ENCODE peak calls at places on chromosomes 3 and 15, in seven cellular contexts. U is transverse colon, Z is stomach, D is suprapubic skin, O is sigmoid colon, B is HepG2, R is K562. W is an unnamed sample.

GRCh38 chr3:28322464-28322863 is 26.1 kb upstream of the ZCWPW2 start:
- DNase-seq in U (no peak), Z (no peak), D (no peak), O (no peak), B (no peak), R (no peak), W (no peak)

GRCh38 chr3:11909726-11910125 is 63.0 kb upstream of the TAMM41 start:
- DNase-seq in U (no peak), Z (no peak), D (no peak), O (no peak), B (no peak), R (no peak), W (no peak)

GRCh38 chr15:90968434-90968833 is 13.8 kb downstream of the RCCD1 start:
- DNase-seq in U (no peak), Z (no peak), D (no peak), O (no peak), B (no peak), R (no peak), W (no peak)

GRCh38 chr3:140497331-140497730 is 180.5 kb upstream of the TRIM42 start:
- DNase-seq in U (no peak), Z (no peak), D (no peak), O (no peak), B (no peak), R (no peak), W (no peak)

GRCh38 chr3:113136071-113136470 is 75.3 kb upstream of the BOC start:
- DNase-seq in U (no peak), Z (no peak), D (no peak), O (no peak), B (no peak), R (no peak), W (no peak)

GRCh38 chr15:92510163-92510882 is 116.6 kb downstream of the ST8SIA2 start:
- DNase-seq in U (no peak), Z (no peak), D (no peak), O (no peak), B (no peak), R (no peak), W (no peak)

GRCh38 chr3:10410383-10411002 is 89.6 kb upstream of the SEC13 start:
- DNase-seq in U (no peak), Z (no peak), D (no peak), O (no peak), B (no peak), R (no peak), W (no peak)

GRCh38 chr15:50166216-50166615 is 15.8 kb upstream of the SLC27A2 start:
- DNase-seq in U (no peak), Z (no peak), D (no peak), O (no peak), B (no peak), R (no peak), W (no peak)

GRCh38 chr3:71930056-71930991 is 145.4 kb upstream of the PROK2 start:
- DNase-seq in U (no peak), Z (no peak), D (no peak), O (no peak), B (peak), R (peak), W (no peak)

GRCh38 chr15:27092404-27092803 is 121.4 kb downstream of the GABRG3 start:
- DNase-seq in U (no peak), Z (no peak), D (no peak), O (no peak), B (no peak), R (no peak), W (no peak)

GRCh38 chr3:87361956-87362355 is 85.6 kb upstream of the POU1F1 start:
- DNase-seq in U (no peak), Z (no peak), D (no peak), O (no peak), B (no peak), R (no peak), W (no peak)

GRCh38 chr3:13682331-13683013 is 133.5 kb downstream of the FBLN2 start:
- DNase-seq in U (no peak), Z (no peak), D (no peak), O (no peak), B (no peak), R (no peak), W (no peak)

DNA sequence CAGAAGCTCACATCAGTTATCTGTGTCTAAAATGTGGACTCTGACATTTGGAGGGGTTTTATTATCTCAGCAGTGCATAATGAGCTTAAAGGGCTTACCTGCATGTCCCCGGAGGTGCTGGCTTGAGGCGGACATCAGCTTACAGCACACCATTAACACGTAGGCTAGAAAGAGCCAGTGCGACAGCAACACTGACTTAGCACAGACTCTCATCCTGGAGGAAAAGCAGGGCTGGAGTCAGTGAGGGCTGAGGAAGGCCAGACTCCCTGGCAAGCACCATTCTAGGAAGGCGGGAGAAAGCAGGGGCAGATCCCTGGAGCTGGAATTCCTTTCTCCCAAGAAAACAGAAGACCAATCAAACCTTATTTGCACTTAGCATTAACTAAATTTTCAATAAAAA is 51.7 kb downstream of the TAFA4 start:
- DNase-seq in U (no peak), Z (no peak), D (no peak), O (peak), B (no peak), R (no peak), W (no peak)
- TF ChIP-seq POLR2AphosphoS5 in U (peak), Z (peak), D (no peak), O (peak), B (no peak), R (no peak), W (no peak)

GRCh38 chr3:52216585-52217408 is 8.6 kb downstream of the TLR9 start:
- DNase-seq in U (peak), Z (peak), D (no peak), O (no peak), B (no peak), R (no peak), W (peak)
- TF ChIP-seq EP300 in U (no peak), Z (no peak), D (no peak), O (no peak), B (no peak), R (no peak), W (no peak)

GRCh38 chr15:82538961-82539689 is 1.1 kb downstream of the RPS17 start:
- DNase-seq in U (no peak), Z (no peak), D (no peak), O (no peak), B (peak), R (peak), W (peak)
- TF ChIP-seq POLR2AphosphoS5 in U (no peak), Z (no peak), D (no peak), O (no peak), B (no peak), R (peak), W (no peak)

GRCh38 chr15:45796433-45796832 is 161.6 kb downstream of the SQOR start:
- DNase-seq in U (peak), Z (no peak), D (no peak), O (no peak), B (no peak), R (no peak), W (no peak)

GRCh38 chr15:45799508-45799907 is 164.7 kb downstream of the SQOR start:
- DNase-seq in U (no peak), Z (no peak), D (no peak), O (no peak), B (no peak), R (no peak), W (no peak)

GRCh38 chr15:45794304-45794703 is 159.5 kb downstream of the SQOR start:
- DNase-seq in U (no peak), Z (no peak), D (no peak), O (no peak), B (no peak), R (no peak), W (no peak)

GRCh38 chr15:45794768-45795486 is 160.1 kb downstream of the SQOR start:
- DNase-seq in U (no peak), Z (no peak), D (no peak), O (no peak), B (peak), R (no peak), W (no peak)

GRCh38 chr15:45795487-45796069 is 160.7 kb downstream of the SQOR start:
- DNase-seq in U (peak), Z (peak), D (no peak), O (no peak), B (peak), R (no peak), W (no peak)
- TF ChIP-seq EP300 in U (no peak), Z (no peak), D (no peak), O (no peak), B (no peak), R (no peak), W (no peak)

DNA sequence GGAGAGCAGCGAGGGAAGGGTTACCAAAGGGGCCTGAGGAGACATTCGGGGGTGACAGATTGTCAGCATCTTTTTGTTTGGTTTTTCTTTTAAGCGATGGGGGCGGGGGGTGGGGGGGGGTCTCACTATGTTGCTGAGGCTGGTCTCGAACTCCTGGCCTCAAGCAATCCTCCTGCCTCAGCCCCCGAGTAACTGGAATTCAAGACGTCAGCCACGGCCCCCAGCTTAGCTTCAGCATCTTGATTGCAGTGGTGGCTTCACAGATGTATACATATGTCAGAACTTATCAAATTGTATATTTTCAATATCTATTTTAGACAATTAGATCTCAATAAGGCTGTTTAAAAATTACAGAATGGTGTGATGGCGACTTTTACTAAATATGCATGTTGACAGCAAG is 30.9 kb downstream of the ZDHHC19 start:
- DNase-seq in U (no peak), Z (no peak), D (no peak), O (no peak), B (no peak), R (no peak), W (no peak)
- TF ChIP-seq POLR2AphosphoS5 in U (no peak), Z (no peak), D (no peak), O (no peak), B (no peak), R (no peak), W (no peak)

GRCh38 chr3:171258316-171258715 is 201.9 kb downstream of the TNIK start:
- DNase-seq in U (no peak), Z (no peak), D (no peak), O (no peak), B (no peak), R (no peak), W (no peak)

GRCh38 chr3:171256445-171257250 is 203.6 kb downstream of the TNIK start:
- DNase-seq in U (no peak), Z (no peak), D (no peak), O (no peak), B (no peak), R (no peak), W (no peak)

GRCh38 chr3:171251842-171252241 is 208.4 kb downstream of the TNIK start:
- DNase-seq in U (no peak), Z (no peak), D (no peak), O (no peak), B (no peak), R (no peak), W (no peak)

GRCh38 chr3:171257251-171258179 is 202.7 kb downstream of the TNIK start:
- DNase-seq in U (no peak), Z (no peak), D (no peak), O (no peak), B (no peak), R (no peak), W (no peak)

DNA sequence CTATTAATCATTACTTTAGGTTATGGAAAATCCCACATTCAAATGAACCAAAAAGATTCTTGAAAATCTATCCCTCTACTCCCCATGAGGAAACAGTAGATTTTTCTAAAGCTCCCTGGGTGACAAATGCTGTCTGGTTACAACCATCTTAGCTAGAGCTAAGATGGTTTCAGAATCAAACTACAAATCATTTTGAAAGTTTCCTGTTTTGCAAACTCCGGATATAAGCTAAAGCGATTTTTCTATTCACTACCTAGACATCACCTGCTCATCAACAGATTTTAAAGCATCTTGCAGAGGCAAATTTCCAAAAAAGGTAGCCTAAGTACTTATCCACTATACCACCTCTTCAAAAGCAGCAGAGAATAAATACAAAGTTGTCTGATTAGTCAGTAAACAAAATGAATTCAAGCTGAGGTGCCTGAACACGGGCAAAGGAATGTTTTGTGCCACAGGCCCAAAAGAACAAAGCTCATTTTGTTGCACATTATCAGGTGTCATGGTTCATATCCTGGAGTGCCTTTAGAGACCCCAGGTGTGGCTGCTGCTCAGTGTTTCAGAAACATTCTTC is 204.9 kb downstream of the TNIK start:
- DNase-seq in U (no peak), Z (no peak), D (no peak), O (no peak), B (no peak), R (no peak), W (no peak)
- TF ChIP-seq EP300 in U (no peak), Z (no peak), D (no peak), O (no peak), B (no peak), R (no peak), W (no peak)

DNA sequence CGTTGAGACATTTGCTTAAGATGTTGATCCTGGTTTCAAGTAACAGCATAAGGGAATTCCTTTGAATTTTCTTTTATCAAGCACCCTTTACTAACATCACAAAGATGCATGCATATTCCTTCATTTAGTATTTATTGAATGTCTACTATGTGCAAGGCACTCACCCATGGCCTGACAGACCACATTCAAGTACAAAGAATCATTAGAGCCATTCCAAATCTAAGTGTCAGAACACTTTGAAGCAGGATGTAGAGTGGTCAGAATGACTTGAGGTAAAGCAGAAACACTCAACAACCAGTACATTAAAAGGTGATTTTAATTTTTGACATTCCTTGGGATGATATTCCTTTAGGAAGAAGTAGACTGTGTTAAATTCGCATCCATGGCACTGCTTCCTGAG is 6.0 kb upstream of the WDR5B start:
- DNase-seq in U (no peak), Z (no peak), D (no peak), O (no peak), B (no peak), R (no peak), W (no peak)
- TF ChIP-seq POLR2AphosphoS5 in U (no peak), Z (no peak), D (no peak), O (no peak), B (peak), R (no peak), W (no peak)

W was measured in upper lobe of left lung.